ENCODE peak calls at places on chromosomes 16 and 17, in five cellular contexts. D, W, C, S and K are unnamed samples.

GRCh38 chr16:85310868-85311585 is 198.8 kb upstream of the CIBAR2 start:
- DNase-seq in D (no peak), W (no peak), C (no peak), S (peak), K (no peak)

GRCh38 chr16:84700518-84701277 is 898 bp downstream of the USP10 start:
- DNase-seq in D (peak), W (no peak), C (no peak), S (no peak), K (peak)

GRCh38 chr17:418421-418751 is 65.8 kb upstream of the RPH3AL start:
- DNase-seq in D (peak), W (no peak), C (no peak), S (no peak), K (no peak)

GRCh38 chr17:81027591-81028505 is 7.1 kb upstream of the BAIAP2 start:
- DNase-seq in D (no peak), W (no peak), C (no peak), S (no peak), K (no peak)

GRCh38 chr17:61412860-61413653 is 13.4 kb downstream of the TBX2 start:
- DNase-seq in D (no peak), W (peak), C (no peak), S (peak), K (no peak)

GRCh38 chr17:42101513-42102292 is 3.4 kb upstream of the ZNF385C start:
- DNase-seq in D (peak), W (peak), C (peak), S (peak), K (peak)

GRCh38 chr16:65318590-65319267 is 196.9 kb upstream of the CDH11 start:
- DNase-seq in D (no peak), W (no peak), C (no peak), S (no peak), K (peak)

GRCh38 chr16:83661656-83662055 is 146.1 kb upstream of the HSBP1 start:
- DNase-seq in D (no peak), W (no peak), C (no peak), S (no peak), K (no peak)

GRCh38 chr17:53499277-53499676 is 323.4 kb upstream of the KIF2B start:
- DNase-seq in D (no peak), W (no peak), C (no peak), S (no peak), K (no peak)

GRCh38 chr17:80880650-80880989 is 111.0 kb upstream of the CHMP6 start:
- DNase-seq in D (no peak), W (no peak), C (no peak), S (no peak), K (no peak)

GRCh38 chr16:49351119-49351518 is 22.5 kb upstream of the C16orf78 start:
- DNase-seq in D (no peak), W (no peak), C (no peak), S (no peak), K (no peak)

GRCh38 chr16:71360378-71360777 is 1.9 kb downstream of the CALB2 start:
- DNase-seq in D (no peak), W (peak), C (no peak), S (no peak), K (no peak)

GRCh38 chr17:67902531-67903231 is 77.4 kb downstream of the BPTF start:
- DNase-seq in D (no peak), W (no peak), C (no peak), S (no peak), K (no peak)

GRCh38 chr17:63151981-63152523 is 186.0 kb downstream of the TANC2 start:
- DNase-seq in D (no peak), W (no peak), C (no peak), S (no peak), K (no peak)

GRCh38 chr17:7261377-7262191 is 694 bp downstream of the CLDN7 start:
- DNase-seq in D (no peak), W (no peak), C (no peak), S (no peak), K (no peak)

GRCh38 chr16:62038225-62038624 is 2.0 kb upstream of the CDH8 start:
- DNase-seq in D (no peak), W (no peak), C (no peak), S (no peak), K (no peak)

GRCh38 chr16:67260426-67261063 is 11.8 kb downstream of the SLC9A5 start:
- DNase-seq in D (no peak), W (peak), C (peak), S (no peak), K (no peak)

GRCh38 chr17:49213399-49213798 is 2.9 kb downstream of the ABI3 start:
- DNase-seq in D (no peak), W (no peak), C (no peak), S (no peak), K (no peak)

GRCh38 chr17:45894022-45894784 is at the start of gene MAPT:
- DNase-seq in D (peak), W (peak), C (peak), S (peak), K (peak)

GRCh38 chr16:610513-611381 is 20.0 kb upstream of the WFIKKN1 start:
- DNase-seq in D (peak), W (peak), C (peak), S (peak), K (no peak)

GRCh38 chr17:61235001-61235820 is 164.4 kb upstream of the TBX2 start:
- DNase-seq in D (no peak), W (no peak), C (no peak), S (no peak), K (no peak)

GRCh38 chr16:78676351-78676750 is 576.9 kb downstream of the WWOX start:
- DNase-seq in D (no peak), W (no peak), C (no peak), S (no peak), K (no peak)

GRCh38 chr17:1186214-1186820 is 6.5 kb upstream of the ABR start:
- DNase-seq in D (no peak), W (no peak), C (no peak), S (no peak), K (no peak)

GRCh38 chr16:11190585-11191565 is 65.1 kb downstream of the SOCS1 start:
- DNase-seq in D (no peak), W (no peak), C (no peak), S (no peak), K (no peak)

GRCh38 chr17:15257316-15257925 is 7.7 kb downstream of the PMP22 start:
- DNase-seq in D (peak), W (peak), C (peak), S (peak), K (peak)

GRCh38 chr17:41301916-41302901 is at the start of gene KRTAP29-1:
- DNase-seq in D (no peak), W (no peak), C (no peak), S (peak), K (no peak)

GRCh38 chr17:80942360-80943345 is 49.0 kb upstream of the CHMP6 start:
- DNase-seq in D (no peak), W (peak), C (peak), S (peak), K (peak)

GRCh38 chr16:57966133-57966805 is 4.7 kb downstream of the CNGB1 start:
- DNase-seq in D (no peak), W (no peak), C (no peak), S (no peak), K (no peak)

GRCh38 chr16:56977823-56978430 is 11.4 kb upstream of the NLRC5 start:
- DNase-seq in D (no peak), W (no peak), C (no peak), S (no peak), K (no peak)

GRCh38 chr16:85557976-85558589 is 55.0 kb upstream of the GSE1 start:
- DNase-seq in D (no peak), W (no peak), C (peak), S (no peak), K (no peak)

GRCh38 chr16:81539009-81539820 is 94.6 kb downstream of the CMIP start:
- DNase-seq in D (no peak), W (no peak), C (no peak), S (no peak), K (no peak)

GRCh38 chr16:57185446-57185944 is 344 bp downstream of the PSME3IP1 start:
- DNase-seq in D (no peak), W (peak), C (peak), S (peak), K (peak)

GRCh38 chr17:78230996-78231931 is at the start of gene TMEM235:
- DNase-seq in D (no peak), W (no peak), C (no peak), S (no peak), K (no peak)

GRCh38 chr17:8887834-8888703 is 20.6 kb upstream of the PIK3R6 start:
- DNase-seq in D (no peak), W (peak), C (no peak), S (peak), K (no peak)

GRCh38 chr17:44197980-44198720 is 1.5 kb downstream of the ATXN7L3 start:
- DNase-seq in D (peak), W (no peak), C (no peak), S (peak), K (peak)
- TF ChIP-seq CTCF in D (no peak), W (no peak), C (no peak), S (no peak), K (no peak)

DNA sequence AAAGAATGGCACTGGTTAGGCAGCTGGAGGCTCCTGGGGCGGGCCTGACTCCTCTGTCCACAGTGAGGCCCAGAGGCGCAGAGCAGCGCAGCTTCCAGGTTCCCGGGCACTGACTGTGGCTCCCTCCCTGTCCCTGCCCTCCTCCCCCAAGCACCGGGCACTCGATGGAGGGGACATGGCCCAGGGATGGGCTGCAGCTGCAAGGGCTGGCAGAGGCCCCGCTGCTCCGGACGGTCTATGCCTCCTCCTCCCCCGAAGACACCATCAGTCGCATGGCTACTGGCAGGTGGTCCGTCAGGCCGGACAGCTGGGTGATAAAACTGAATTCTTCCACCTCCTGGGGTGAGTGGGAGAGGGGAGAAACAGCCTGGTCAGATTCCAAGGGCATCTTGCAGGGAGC is 50.2 kb downstream of the PRMT7 start:
- DNase-seq in D (no peak), W (no peak), C (no peak), S (no peak), K (no peak)
- H3K27ac ChIP-seq in D (no peak), W (no peak), C (no peak), S (no peak), K (no peak)

GRCh38 chr16:16940351-16940750 is 530.4 kb downstream of the XYLT1 start:
- DNase-seq in D (no peak), W (no peak), C (no peak), S (no peak), K (no peak)
- H3K4me3 ChIP-seq in D (no peak), W (no peak), C (no peak), S (no peak), K (no peak)

GRCh38 chr17:56231693-56232092 is 78.4 kb downstream of the ANKFN1 start:
- DNase-seq in D (no peak), W (no peak), C (no peak), S (no peak), K (no peak)
- TF ChIP-seq CTCF in D (no peak), W (no peak), C (no peak), S (no peak), K (peak)

DNA sequence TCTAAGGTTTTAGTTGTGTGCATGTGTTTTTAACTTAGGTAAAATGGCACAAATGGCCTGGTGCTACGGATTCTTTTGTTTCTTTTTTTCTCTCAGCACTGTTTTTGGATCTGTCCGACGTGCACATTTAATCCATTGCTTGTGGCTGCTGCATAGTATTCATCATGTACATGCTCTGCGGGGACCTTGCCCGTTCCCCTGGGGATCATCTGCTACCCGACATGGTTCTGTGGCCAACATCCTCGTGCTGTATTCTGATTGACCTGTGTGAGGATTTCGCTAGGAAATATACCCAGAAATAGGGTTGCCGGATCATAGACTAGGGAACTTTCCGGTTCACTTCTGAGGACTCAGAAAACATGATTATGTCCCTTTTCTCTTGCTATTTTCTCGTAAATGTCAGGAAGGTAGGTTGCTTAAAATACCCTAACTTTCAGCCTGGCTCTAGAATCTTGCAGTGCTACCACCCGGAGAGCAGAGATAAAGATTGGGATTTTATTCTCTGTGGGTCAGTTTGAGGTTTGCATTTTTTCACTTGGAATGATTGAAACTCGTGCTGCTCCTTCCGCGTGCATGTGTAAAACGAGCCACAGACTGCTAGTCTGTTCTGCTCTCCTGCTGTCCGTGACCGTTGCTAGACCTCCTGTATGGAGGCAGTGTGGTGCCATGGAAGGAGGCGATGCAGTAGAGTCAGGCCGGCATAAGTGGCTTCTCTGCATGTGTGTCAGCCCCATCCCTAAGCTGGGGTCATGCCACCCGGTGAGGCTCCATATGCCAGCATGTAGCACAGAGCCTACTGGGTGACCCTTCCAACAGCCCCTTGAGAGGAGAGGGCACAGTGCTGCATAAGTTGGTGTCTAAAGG is 42.8 kb downstream of the LDHD start:
- DNase-seq in D (no peak), W (no peak), C (no peak), S (no peak), K (no peak)
- H3K27ac ChIP-seq in D (no peak), W (no peak), C (no peak), S (no peak), K (no peak)

GRCh38 chr17:65088621-65089385 is 32.3 kb upstream of the GNA13 start:
- DNase-seq in D (no peak), W (no peak), C (no peak), S (no peak), K (no peak)
- H3K4me3 ChIP-seq in D (no peak), W (no peak), C (no peak), S (no peak), K (no peak)